ENCODE peak calls at places on chromosome 13, in five cellular contexts. N is neuronal stem cell, J is H9, F is mesendoderm, E is H1. L is an unnamed sample.

GRCh38 chr13:49690990-49691886 is at the start of gene EBPL:
- DNase-seq in J (peak; percentile 96), F (peak; percentile 96), E (peak; percentile 79), N (peak; percentile 79), L (peak; percentile 90)

GRCh38 chr13:50170447-50171037 is 155.3 kb downstream of the KCNRG start:
- DNase-seq in E (no peak), N (no peak), J (no peak), F (no peak), L (no peak)

GRCh38 chr13:80386001-80386400 is 45.1 kb upstream of the SPRY2 start:
- DNase-seq in N (no peak), E (no peak), F (no peak), J (no peak), L (no peak)

GRCh38 chr13:38606697-38607096 is 80.2 kb upstream of the FREM2 start:
- DNase-seq in E (no peak), J (no peak), F (no peak), N (no peak), L (no peak)

GRCh38 chr13:25455146-25455545 is 83.4 kb downstream of the ATP8A2 start:
- DNase-seq in F (no peak), J (no peak), N (no peak), E (no peak), L (no peak)

GRCh38 chr13:22498006-22498405 is 682.8 kb upstream of the SGCG start:
- DNase-seq in J (no peak), N (no peak), F (no peak), E (no peak), L (no peak)

GRCh38 chr13:71867101-71867814 is at the start of gene DACH1:
- DNase-seq in J (peak; percentile 62), E (no peak), N (peak; percentile 75), F (peak; percentile 85), L (peak; percentile 98)

GRCh38 chr13:105969761-105970160 is 565.7 kb downstream of the EFNB2 start:
- DNase-seq in J (no peak), N (no peak), F (no peak), E (no peak), L (peak; percentile 32)

GRCh38 chr13:78137404-78138142 is 218.9 kb upstream of the EDNRB start:
- DNase-seq in J (peak; percentile 66), F (peak; percentile 92), E (peak; percentile 33), N (peak; percentile 65), L (peak; percentile 80)

GRCh38 chr13:49893591-49893990 is 42.5 kb downstream of the SPRYD7 start:
- DNase-seq in N (no peak), F (no peak), E (no peak), J (no peak), L (no peak)

GRCh38 chr13:98842858-98843481 is 90.5 kb upstream of the SLC15A1 start:
- DNase-seq in J (peak; percentile 82), F (peak; percentile 84), N (peak; percentile 68), E (no peak), L (peak; percentile 76)

GRCh38 chr13:43003010-43003409 is 11.0 kb upstream of the EPSTI1 start:
- DNase-seq in N (no peak), E (no peak), J (no peak), F (no peak), L (no peak)
- H2BK15ac ChIP-seq in N (no peak overlapping the region), E (no peak overlapping the region), J (no peak overlapping the region), F (no peak overlapping the region), L (no peak overlapping the region)

DNA sequence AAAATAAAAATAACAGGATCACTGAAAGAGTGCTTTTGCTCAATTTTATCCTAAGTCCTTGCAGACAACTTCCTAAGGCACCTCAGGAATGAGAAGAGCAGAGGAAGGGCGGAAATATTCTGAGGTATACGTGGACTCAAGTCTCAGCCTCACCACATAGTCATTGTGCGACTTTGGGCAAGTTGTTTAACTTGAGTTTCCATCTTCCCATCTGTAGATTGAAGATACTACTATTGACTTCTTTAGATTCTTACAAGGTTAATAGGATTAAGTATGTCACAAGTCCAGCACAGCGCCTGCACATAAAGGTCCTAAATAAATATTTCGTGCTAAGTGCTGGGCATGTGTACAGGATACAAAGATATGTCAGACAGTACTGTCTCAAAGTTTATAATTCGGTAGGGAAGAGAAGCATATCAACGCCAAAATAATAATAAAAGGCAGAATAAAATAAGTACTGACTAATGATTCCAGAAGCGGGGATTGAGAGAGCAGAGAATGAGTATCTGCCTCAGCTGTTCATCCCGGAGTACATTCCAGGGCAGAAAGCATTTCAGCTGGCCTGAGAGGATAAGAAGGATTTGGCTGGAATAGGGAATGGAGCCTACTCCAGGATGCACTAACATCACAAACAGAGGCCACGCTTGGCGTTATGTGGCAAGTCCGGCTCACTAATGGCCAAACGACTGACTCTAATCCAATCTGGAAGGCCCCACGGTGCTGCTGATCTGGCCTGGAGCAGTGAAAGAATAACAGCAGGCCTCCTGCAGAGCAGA is 139.7 kb downstream of the FLT1 start:
- DNase-seq in F (no peak), E (no peak), N (no peak), J (no peak), L (no peak)
- H3K4me1 ChIP-seq in F (peaks cover 11% of the 10 kb centered on the region), E (peaks cover 3% of the 10 kb centered on the region), N (no peaks in the 10 kb centered on the region), J (peaks cover 8% of the 10 kb centered on the region), L (peaks cover 1% of the 10 kb centered on the region)

GRCh38 chr13:33230178-33230881 is 55.2 kb downstream of the STARD13 start:
- DNase-seq in F (no peak), J (no peak), N (no peak), E (no peak), L (peak; percentile 78)

GRCh38 chr13:33232883-33233282 is 52.7 kb downstream of the STARD13 start:
- DNase-seq in F (no peak), J (no peak), N (no peak), E (no peak), L (no peak)

GRCh38 chr13:33229446-33230177 is 55.9 kb downstream of the STARD13 start:
- DNase-seq in F (no peak), J (no peak), E (no peak), N (no peak), L (peak; percentile 65)

GRCh38 chr13:33233547-33233946 is 52.0 kb downstream of the STARD13 start:
- DNase-seq in F (no peak), N (no peak), J (no peak), E (no peak), L (no peak)

GRCh38 chr13:33231339-33231738 is 54.2 kb downstream of the STARD13 start:
- DNase-seq in E (no peak), N (no peak), F (no peak), J (no peak), L (no peak)
- H2BK120ac ChIP-seq in E (no peak overlapping the region), N (no peak overlapping the region), F (no peak overlapping the region), J (no peak overlapping the region), L (peak overlapping the region; percentile 73)

GRCh38 chr13:113176822-113177221 is 18.4 kb downstream of the PROZ start:
- DNase-seq in F (no peak), J (no peak), E (no peak), N (no peak), L (no peak)
- H2BK15ac ChIP-seq in F (no peak overlapping the region), J (no peak overlapping the region), E (no peak overlapping the region), N (no peak overlapping the region), L (peak overlapping the region; percentile 38)

GRCh38 chr13:102729560-102730275 is 34.9 kb upstream of the METTL21C start:
- DNase-seq in F (no peak), N (no peak), E (no peak), J (no peak), L (no peak)
- H3K4me1 ChIP-seq in F (no peaks in the 10 kb centered on the region), N (no peaks in the 10 kb centered on the region), E (no peaks in the 10 kb centered on the region), J (no peaks in the 10 kb centered on the region), L (peaks cover 2% of the 10 kb centered on the region)

GRCh38 chr13:41610426-41610825 is 153.1 kb downstream of the RGCC start:
- DNase-seq in N (no peak), J (no peak), F (no peak), E (no peak), L (no peak)
- H2BK120ac ChIP-seq in N (no peak overlapping the region), J (no peak overlapping the region), F (no peak overlapping the region), E (no peak overlapping the region), L (no peak overlapping the region)

DNA sequence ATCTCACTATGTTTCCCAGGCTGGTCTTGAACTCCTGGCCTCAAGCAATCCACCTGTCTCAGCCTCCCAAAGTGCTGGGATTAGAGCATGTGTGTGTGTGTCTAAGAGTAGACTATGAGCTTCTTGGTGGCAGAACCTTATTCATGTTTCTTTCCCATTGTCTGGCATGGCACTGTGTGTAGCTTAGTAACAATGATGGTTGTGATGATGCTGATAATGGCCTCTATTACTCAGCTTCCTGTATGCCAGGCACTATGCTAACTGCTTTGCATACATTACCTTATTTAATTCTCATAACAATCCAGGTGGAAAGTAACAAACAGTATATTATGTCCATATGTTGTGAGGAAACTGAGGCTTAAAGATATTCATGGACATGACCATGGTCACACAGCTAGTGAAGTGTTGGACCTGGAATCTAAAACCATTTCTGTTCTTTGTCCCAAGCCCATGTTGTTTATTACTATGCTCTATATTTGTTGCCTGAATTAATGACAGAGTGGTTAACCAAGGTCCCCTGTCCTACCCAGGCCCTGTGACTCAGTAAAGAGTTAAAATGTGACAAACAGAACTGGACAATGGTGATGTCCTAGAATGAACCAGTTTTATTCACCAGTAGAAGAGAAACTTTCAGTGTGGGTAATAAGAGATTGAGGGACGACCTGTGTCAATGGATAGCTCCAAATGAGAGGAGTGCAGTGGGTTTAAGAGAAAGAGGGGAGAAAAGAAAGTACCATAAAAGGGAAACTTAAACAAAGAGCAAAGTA is 109.6 kb downstream of the KLF5 start:
- DNase-seq in J (no peak), N (no peak), E (no peak), F (no peak), L (peak; percentile 24)
- H2BK15ac ChIP-seq in J (no peak overlapping the region), N (no peak overlapping the region), E (no peak overlapping the region), F (no peak overlapping the region), L (no peak overlapping the region)

GRCh38 chr13:94710881-94711560 is 1.3 kb downstream of the SOX21 start:
- DNase-seq in N (no peak), F (peak; percentile 50), J (peak; percentile 64), E (no peak), L (peak; percentile 20)

GRCh38 chr13:94708971-94709614 is 3.3 kb downstream of the SOX21 start:
- DNase-seq in E (no peak), F (no peak), J (no peak), N (no peak), L (no peak)

GRCh38 chr13:94712287-94712811 is at the start of gene SOX21:
- DNase-seq in F (peak; percentile 39), E (no peak), N (no peak), J (peak; percentile 49), L (no peak)

GRCh38 chr13:94711561-94712286 is 621 bp downstream of the SOX21 start:
- DNase-seq in E (no peak), F (peak; percentile 59), N (no peak), J (peak; percentile 54), L (peak; percentile 33)

GRCh38 chr13:94710081-94710809 is 2.1 kb downstream of the SOX21 start:
- DNase-seq in E (no peak), F (peak; percentile 30), N (no peak), J (peak; percentile 34), L (peak; percentile 16)
- H3K4me1 ChIP-seq in E (peaks cover 2% of the 10 kb centered on the region), F (no peaks in the 10 kb centered on the region), N (peaks cover 10% of the 10 kb centered on the region), J (peaks cover 3% of the 10 kb centered on the region), L (peaks cover 43% of the 10 kb centered on the region)